ENCODE peak calls at places on chromosomes 4 and X, in five cellular contexts. T is GM12892, K is testis, G is tibial nerve, U is breast epithelium. B is an unnamed sample.
A peak's percentile ranks its signal among the peaks of the same experiment; 100 is the strongest.

GRCh38 chr4:8203817-8204216 is 4.7 kb downstream of the SH3TC1 start:
- DNase-seq in U (no peak), T (no peak), K (no peak), G (no peak), B (no peak)

GRCh38 chr4:8144359-8144758 is 14.3 kb downstream of the ABLIM2 start:
- DNase-seq in T (no peak), U (no peak), K (peak; percentile 50), G (no peak), B (no peak)

GRCh38 chr4:168766537-168767316 is 243.3 kb downstream of the CBR4 start:
- DNase-seq in K (no peak), T (no peak), U (no peak), G (no peak), B (no peak)

GRCh38 chrX:7059214-7059838 is 88.2 kb upstream of the STS start:
- DNase-seq in G (no peak), U (no peak), K (no peak), T (peak; percentile 36), B (no peak)

GRCh38 chr4:158787718-158788441 is 19.1 kb downstream of the FNIP2 start:
- DNase-seq in U (no peak), G (no peak), K (no peak), T (no peak), B (no peak)

GRCh38 chr4:26958925-26959653 is 98.4 kb downstream of the STIM2 start:
- DNase-seq in G (no peak), K (no peak), T (no peak), U (no peak), B (no peak)

GRCh38 chrX:358651-359143 is 28.0 kb downstream of the PPP2R3B start:
- DNase-seq in K (no peak), T (no peak), U (no peak), G (no peak), B (no peak)

GRCh38 chrX:57156397-57157049 is 19.3 kb upstream of the SPIN2A start:
- DNase-seq in K (peak; percentile 39), G (no peak), T (no peak), U (no peak), B (no peak)

GRCh38 chrX:19332983-19333382 is 10.7 kb upstream of the PDHA1 start:
- DNase-seq in K (peak; percentile 32), G (no peak), T (no peak), U (no peak), B (peak; percentile 88)

GRCh38 chr4:108742451-108742850 is 20.4 kb downstream of the ETNPPL start:
- DNase-seq in T (no peak), G (no peak), K (no peak), U (no peak), B (no peak)

GRCh38 chrX:78213331-78213730 is 73.9 kb upstream of the TAF9B start:
- DNase-seq in U (no peak), G (no peak), K (no peak), T (no peak), B (no peak)

GRCh38 chrX:119186194-119186593 is 49.9 kb upstream of the PGRMC1 start:
- DNase-seq in G (no peak), K (no peak), T (no peak), U (no peak), B (no peak)

GRCh38 chr4:14916554-14917304 is 85.6 kb upstream of the CPEB2 start:
- DNase-seq in G (no peak), U (no peak), K (no peak), T (no peak), B (no peak)

GRCh38 chrX:24506082-24506481 is 41.0 kb downstream of the PDK3 start:
- DNase-seq in U (no peak), G (no peak), T (no peak), K (no peak), B (no peak)

GRCh38 chr4:64777286-64777685 is 368.0 kb upstream of the TECRL start:
- DNase-seq in G (no peak), U (no peak), K (no peak), T (no peak), B (no peak)

GRCh38 chr4:83320548-83320947 is 14.1 kb downstream of the HPSE start:
- DNase-seq in K (peak; percentile 32), U (no peak), T (no peak), G (peak; percentile 23), B (no peak)

GRCh38 chr4:52234539-52235174 is 183.6 kb downstream of the SPATA18 start:
- DNase-seq in G (no peak), K (peak; percentile 58), T (no peak), U (no peak), B (no peak)

GRCh38 chrX:105173071-105173470 is 47.4 kb downstream of the TEX13A start:
- DNase-seq in U (no peak), G (no peak), K (no peak), T (no peak), B (no peak)

GRCh38 chr4:179399054-179399782 is 1957.0 kb upstream of the AGA start:
- DNase-seq in G (no peak), K (no peak), T (no peak), U (no peak), B (no peak)

GRCh38 chr4:3246458-3247398 is 2.2 kb upstream of the MSANTD1 start:
- DNase-seq in U (no peak), K (no peak), T (no peak), G (no peak), B (no peak)

GRCh38 chr4:119034276-119035008 is 101.2 kb upstream of the MYOZ2 start:
- DNase-seq in U (no peak), T (no peak), K (no peak), G (no peak), B (no peak)

GRCh38 chr4:139975830-139976272 is 178.1 kb downstream of the MAML3 start:
- DNase-seq in U (no peak), T (no peak), K (peak; percentile 59), G (no peak), B (no peak)

GRCh38 chr4:153211986-153212720 is 7.9 kb downstream of the TRIM2 start:
- DNase-seq in T (no peak), K (no peak), U (no peak), G (no peak), B (no peak)

GRCh38 chrX:115413246-115413878 is 123.8 kb downstream of the LUZP4 start:
- DNase-seq in U (no peak), T (no peak), G (no peak), K (no peak), B (no peak)

GRCh38 chr4:54746228-54746627 is 88.5 kb downstream of the KIT start:
- DNase-seq in K (no peak), G (no peak), T (no peak), U (no peak), B (no peak)

GRCh38 chrX:45344597-45344996 is 143.9 kb upstream of the DIPK2B start:
- DNase-seq in U (no peak), G (no peak), T (no peak), K (no peak), B (no peak)

GRCh38 chrX:153719238-153719637 is 4.9 kb downstream of the BCAP31 start:
- DNase-seq in U (no peak), T (no peak), K (no peak), G (no peak), B (no peak)

GRCh38 chr4:139950568-139950967 is 203.4 kb downstream of the MAML3 start:
- DNase-seq in T (peak; percentile 9), U (no peak), G (no peak), K (no peak), B (no peak)

GRCh38 chr4:16029329-16029728 is 54.5 kb downstream of the PROM1 start:
- DNase-seq in K (no peak), T (no peak), G (no peak), U (no peak), B (no peak)

GRCh38 chrX:115560978-115561604 is at the start of gene PLS3:
- DNase-seq in U (peak; percentile 59), G (peak; percentile 65), T (no peak), K (peak; percentile 87), B (peak; percentile 87)

GRCh38 chrX:136146614-136147319 is 566 bp upstream of the FHL1 start:
- DNase-seq in K (no peak), U (no peak), T (peak; percentile 28), G (no peak), B (no peak)

GRCh38 chrX:46574337-46574940 is 874 bp downstream of the CHST7 start:
- DNase-seq in U (no peak), K (no peak), G (no peak), T (no peak), B (no peak)

GRCh38 chrX:46572295-46572936 is 1.1 kb upstream of the CHST7 start:
- DNase-seq in T (no peak), G (no peak), K (no peak), U (no peak), B (no peak)

GRCh38 chrX:46574941-46575381 is 1.4 kb downstream of the CHST7 start:
- DNase-seq in K (peak; percentile 19), G (no peak), U (no peak), T (no peak), B (no peak)

GRCh38 chrX:46573896-46574336 is 351 bp downstream of the CHST7 start:
- DNase-seq in T (no peak), G (peak; percentile 19), K (peak; percentile 50), U (no peak), B (no peak)

GRCh38 chrX:46573331-46573895 is at the start of gene CHST7:
- DNase-seq in T (no peak), U (no peak), G (peak; percentile 29), K (peak; percentile 66), B (no peak)
- TF ChIP-seq POLR2A in T (no peak), U (no peak), G (peak; percentile 47), K (no peak), B (no peak)

GRCh38 chr4:103424853-103425252 is 226.7 kb upstream of the CENPE start:
- DNase-seq in G (no peak), T (no peak), K (no peak), U (no peak), B (no peak)
- TF ChIP-seq POLR2A in G (no peak), T (no peak), K (no peak), U (no peak), B (no peak)

DNA sequence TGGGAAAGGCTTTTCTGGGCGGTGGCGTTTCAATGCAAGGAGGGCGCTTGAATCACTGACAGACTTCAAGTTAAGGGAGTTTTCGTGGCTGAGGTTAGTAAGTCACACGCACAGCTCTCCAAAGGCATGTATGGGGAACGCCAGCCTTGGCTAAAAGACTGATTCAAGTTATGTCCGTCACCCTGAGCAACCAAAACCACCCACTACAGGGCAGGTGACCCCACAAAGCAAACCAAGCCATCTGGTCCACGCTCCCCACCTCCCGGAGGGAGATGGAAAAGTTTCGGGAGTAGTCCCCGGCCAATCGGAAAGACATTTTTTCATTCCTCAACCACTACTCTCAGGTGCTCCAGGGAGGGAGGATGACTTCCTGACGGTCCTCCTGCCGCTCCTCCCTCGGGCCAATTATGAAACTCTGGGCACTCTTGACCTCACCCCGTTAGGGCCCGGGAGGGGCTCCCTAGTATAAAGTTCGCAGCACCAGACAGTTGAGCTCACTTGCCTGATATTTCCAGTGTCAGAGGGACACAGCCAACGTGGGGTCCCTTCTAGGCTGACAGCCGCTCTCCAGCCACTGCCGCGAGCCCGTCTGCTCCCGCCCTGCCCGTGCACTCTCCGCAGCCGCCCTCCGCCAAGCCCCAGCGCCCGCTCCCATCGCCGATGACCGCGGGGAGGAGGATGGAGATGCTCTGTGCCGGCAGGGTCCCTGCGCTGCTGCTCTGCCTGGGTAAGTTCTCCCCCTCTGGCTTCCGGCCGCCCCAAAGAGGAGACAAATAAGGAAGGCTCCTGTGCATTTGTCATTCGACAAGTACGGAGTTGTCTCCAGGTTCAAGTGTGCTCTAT is at the start of gene EREG:
- DNase-seq in K (peak; percentile 15), G (no peak), U (no peak), T (no peak), B (no peak)
- TF ChIP-seq POLR2A in K (no peak), G (no peak), U (no peak), T (no peak), B (no peak)

GRCh38 chr4:187972135-187972534 is 23.4 kb upstream of the ZFP42 start:
- DNase-seq in U (no peak), G (no peak), K (no peak), T (no peak), B (no peak)
- TF ChIP-seq POLR2A in U (no peak), G (no peak), K (no peak), T (no peak), B (no peak)

B was measured in vagina.